ENCODE peak calls at places on chromosomes 3 and 15, in four cellular contexts. G is DMS153, H is HuH-7, A is AG04449. B is an unnamed sample.

GRCh38 chr3:63279442-63279841 is 1.3 kb downstream of the SYNPR start:
- DNase-seq in A (no peak), H (no peak), G (no peak), B (no peak)

GRCh38 chr3:61808526-61808925 is 247.2 kb downstream of the PTPRG start:
- DNase-seq in G (no peak), A (no peak), H (no peak), B (no peak)

GRCh38 chr15:70356919-70357318 is 259.2 kb upstream of the TLE3 start:
- DNase-seq in G (no peak), H (no peak), A (no peak), B (no peak)

GRCh38 chr15:77069521-77070121 is 1.3 kb downstream of the TSPAN3 start:
- DNase-seq in A (no peak), G (no peak), H (peak; percentile 40), B (no peak)

GRCh38 chr3:56251343-56251945 is 216.8 kb downstream of the ERC2 start:
- DNase-seq in G (peak; percentile 1), H (peak; percentile 7), A (no peak), B (peak; percentile 11)

GRCh38 chr3:23696842-23697241 is 108.9 kb upstream of the UBE2E1 start:
- DNase-seq in A (no peak), H (no peak), G (no peak), B (no peak)

GRCh38 chr3:8822141-8822540 is 52.7 kb upstream of the OXTR start:
- DNase-seq in A (no peak), G (no peak), H (no peak), B (no peak)

GRCh38 chr15:100693451-100693850 is 91.1 kb downstream of the ASB7 start:
- DNase-seq in H (no peak), A (no peak), G (no peak), B (no peak)

GRCh38 chr15:92958105-92958504 is 58.0 kb downstream of the CHD2 start:
- DNase-seq in G (no peak), A (no peak), H (no peak), B (no peak)

GRCh38 chr3:16738451-16738850 is 133.2 kb upstream of the DAZL start:
- DNase-seq in G (no peak), A (no peak), H (no peak), B (no peak)

GRCh38 chr3:185935465-185936263 is 2.1 kb downstream of the TRA2B start:
- DNase-seq in G (no peak), H (no peak), A (no peak), B (no peak)

GRCh38 chr3:59605318-59605717 is 555.5 kb upstream of the CFAP20DC start:
- DNase-seq in A (no peak), G (peak; percentile 70), H (no peak), B (peak; percentile 28)

GRCh38 chr3:119380697-119381096 is 82.7 kb downstream of the TMEM39A start:
- DNase-seq in A (no peak), H (peak; percentile 21), G (no peak), B (no peak)

GRCh38 chr15:60519218-60519617 is 40.3 kb upstream of the ICE2 start:
- DNase-seq in A (no peak), H (no peak), G (no peak), B (no peak)